ENCODE peak calls at places on chromosomes 1 and 21, in six cellular contexts. T, Y, C, M, V and R are unnamed samples.
A peak's percentile ranks its signal among the peaks of the same experiment; 100 is the strongest.

GRCh38 chr1:9438431-9439073 is 100.7 kb upstream of the SLC25A33 start:
- DNase-seq in V (peak; percentile 87), Y (no peak), T (peak; percentile 51), C (no peak), M (no peak), R (no peak)

GRCh38 chr1:199687321-199687720 is 340.2 kb upstream of the NR5A2 start:
- DNase-seq in Y (no peak), M (no peak), C (no peak), T (peak; percentile 11), V (peak; percentile 76), R (no peak)

GRCh38 chr1:117008675-117009074 is 7.1 kb downstream of the CD101 start:
- DNase-seq in Y (no peak), V (peak; percentile 10), C (no peak), M (no peak), T (no peak), R (no peak)

GRCh38 chr1:160256396-160257046 is 5.8 kb downstream of the DCAF8 start:
- DNase-seq in M (no peak), V (peak; percentile 95), Y (no peak), T (peak; percentile 55), C (no peak), R (no peak)

GRCh38 chr1:156291226-156292061 is 4.0 kb downstream of the GLMP start:
- DNase-seq in Y (no peak), T (peak; percentile 76), V (peak; percentile 95), M (peak; percentile 86), C (peak; percentile 15), R (peak; percentile 90)

GRCh38 chr1:27488523-27489138 is 1.3 kb downstream of the WASF2 start:
- DNase-seq in C (no peak), M (no peak), V (peak; percentile 67), T (peak; percentile 25), Y (no peak), R (peak; percentile 64)

GRCh38 chr21:44496900-44497550 is 41.7 kb downstream of the LRRC3 start:
- DNase-seq in C (no peak), V (peak; percentile 31), M (no peak), Y (no peak), T (no peak), R (no peak)

GRCh38 chr1:4177425-4178150 is 277.5 kb upstream of the C1orf174 start:
- DNase-seq in C (no peak), M (no peak), V (no peak), T (no peak), Y (no peak), R (no peak)

GRCh38 chr1:46539968-46540367 is 11.5 kb downstream of the KNCN start:
- DNase-seq in T (peak; percentile 76), C (no peak), M (no peak), V (peak; percentile 96), Y (no peak), R (no peak)

GRCh38 chr1:174659823-174660222 is 212.1 kb downstream of the GPR52 start:
- DNase-seq in V (peak; percentile 32), C (no peak), M (no peak), Y (peak; percentile 68), T (peak; percentile 86), R (no peak)

GRCh38 chr1:43440358-43440757 is 13.4 kb downstream of the HYI start:
- DNase-seq in C (no peak), M (no peak), Y (no peak), T (no peak), V (no peak), R (no peak)

GRCh38 chr1:214824758-214825157 is 221.8 kb downstream of the CENPF start:
- DNase-seq in T (peak; percentile 72), Y (no peak), M (no peak), V (no peak), C (no peak), R (no peak)

GRCh38 chr1:205748398-205749093 is 1.4 kb downstream of the NUCKS1 start:
- DNase-seq in C (peak; percentile 31), M (peak; percentile 28), V (peak; percentile 88), Y (no peak), T (peak; percentile 23), R (peak; percentile 61)

GRCh38 chr1:20261095-20261494 is 29.6 kb upstream of the VWA5B1 start:
- DNase-seq in M (no peak), Y (no peak), C (no peak), V (no peak), T (no peak), R (no peak)

GRCh38 chr1:68158837-68159236 is 73.5 kb downstream of the WLS start:
- DNase-seq in T (no peak), V (no peak), M (no peak), C (no peak), Y (no peak), R (no peak)

GRCh38 chr1:89672489-89673183 is 39.7 kb downstream of the LRRC8C start:
- DNase-seq in M (no peak), Y (no peak), C (no peak), T (peak; percentile 10), V (peak; percentile 36), R (no peak)

GRCh38 chr1:115337633-115338456 is at the start of gene NGF:
- DNase-seq in Y (no peak), C (no peak), T (peak; percentile 67), M (peak; percentile 83), V (peak; percentile 94), R (no peak)

GRCh38 chr1:19866758-19867157 is 15.4 kb upstream of the OTUD3 start:
- DNase-seq in Y (no peak), C (no peak), T (peak; percentile 80), V (peak; percentile 88), M (no peak), R (no peak)

GRCh38 chr1:58893257-58893869 is 109.5 kb upstream of the JUN start:
- DNase-seq in C (no peak), V (no peak), T (no peak), Y (no peak), M (no peak), R (no peak)

GRCh38 chr1:87872189-87872588 is 543.5 kb downstream of the LMO4 start:
- DNase-seq in M (no peak), Y (no peak), C (peak; percentile 96), V (no peak), T (no peak), R (no peak)

GRCh38 chr1:13725714-13726175 is 25.8 kb downstream of the PRDM2 start:
- DNase-seq in Y (peak; percentile 23), V (peak; percentile 67), T (peak; percentile 60), C (peak; percentile 62), M (peak; percentile 26), R (peak; percentile 83)

GRCh38 chr21:17371470-17371869 is 141.4 kb upstream of the CXADR start:
- DNase-seq in C (no peak), M (no peak), V (peak; percentile 85), T (peak; percentile 40), Y (no peak), R (no peak)

GRCh38 chr21:17370263-17370662 is 142.6 kb upstream of the CXADR start:
- DNase-seq in C (no peak), V (no peak), T (peak; percentile 52), Y (no peak), M (no peak), R (no peak)

GRCh38 chr21:17368748-17369363 is 144.0 kb upstream of the CXADR start:
- DNase-seq in T (no peak), C (no peak), Y (no peak), V (no peak), M (no peak), R (no peak)

GRCh38 chr21:17370750-17371325 is 142.0 kb upstream of the CXADR start:
- DNase-seq in T (no peak), C (no peak), Y (no peak), M (no peak), V (peak; percentile 6), R (no peak)

GRCh38 chr21:17372200-17372599 is 140.6 kb upstream of the CXADR start:
- DNase-seq in T (no peak), C (no peak), V (no peak), Y (no peak), M (no peak), R (no peak)
- H2AFZ ChIP-seq in T (no peak overlapping the region), C (no peak overlapping the region), V (peak overlapping the region; percentile 0), Y (no peak overlapping the region), M (no peak overlapping the region), R (no peak overlapping the region)

DNA sequence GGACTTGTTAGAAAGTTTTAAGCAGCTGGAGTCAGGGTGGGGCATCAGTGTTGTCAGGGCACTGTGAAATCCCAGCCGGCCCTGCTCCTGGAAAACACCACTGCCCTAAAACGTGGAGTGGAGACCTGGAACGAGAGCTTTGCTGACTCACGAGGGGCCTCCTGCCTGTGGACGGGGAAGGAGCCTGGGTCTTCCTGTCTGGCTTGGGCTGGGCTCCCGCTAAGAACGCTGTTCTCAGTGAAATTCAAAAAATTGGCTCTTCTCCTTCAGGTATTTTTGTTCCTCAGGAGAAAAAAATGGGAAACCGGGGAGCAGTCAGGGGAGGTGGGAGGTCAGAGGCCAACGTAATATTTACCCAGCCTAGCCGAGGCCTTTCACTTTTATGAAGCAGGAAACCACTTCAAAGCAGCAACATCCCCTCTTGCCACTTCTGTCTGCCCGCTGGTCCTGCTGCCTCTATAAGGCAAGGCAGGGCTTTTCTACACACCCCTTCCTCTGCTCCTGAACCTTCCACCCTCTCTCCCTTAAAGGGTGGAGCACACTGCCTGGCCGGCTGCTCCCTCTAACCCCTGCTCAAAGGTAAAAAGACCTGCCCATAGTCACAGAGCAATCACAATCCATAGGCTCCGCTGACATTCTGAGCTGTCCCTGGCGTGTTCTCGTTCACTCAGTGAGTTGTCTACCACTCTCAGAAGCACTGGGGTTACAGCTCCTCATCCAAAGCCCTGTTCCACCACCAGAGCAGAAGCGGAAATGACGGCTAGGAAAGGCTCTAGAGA is 8.0 kb downstream of the PLXNA2 start:
- DNase-seq in M (no peak), C (no peak), V (peak; percentile 82), T (no peak), Y (no peak), R (no peak)
- H3K9ac ChIP-seq in M (peak overlapping the region; percentile 32), C (no peak overlapping the region), V (peak overlapping the region; percentile 53), T (no peak overlapping the region), Y (no peak overlapping the region), R (no peak overlapping the region)

DNA sequence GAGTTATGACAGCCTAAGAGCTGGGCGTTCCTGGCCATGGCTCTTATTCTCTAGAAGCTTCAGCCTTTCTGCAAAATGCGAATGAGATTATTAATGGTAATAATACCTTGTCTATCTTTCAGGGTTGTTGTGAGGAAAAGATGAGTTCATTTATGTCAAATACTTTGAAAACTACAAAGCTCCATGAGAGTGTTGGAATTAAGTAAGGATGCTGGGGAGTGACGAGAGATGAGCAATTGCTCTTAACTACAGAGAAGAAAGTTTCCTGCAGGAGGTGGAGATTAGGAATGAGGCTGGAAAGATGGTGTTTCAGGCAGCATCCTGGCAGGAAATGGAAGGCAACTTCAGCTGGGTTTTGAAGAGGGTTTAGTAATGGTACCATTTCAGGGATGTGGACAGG is 124.2 kb downstream of the CACNA1E start:
- DNase-seq in T (no peak), V (no peak), M (no peak), C (no peak), Y (no peak), R (no peak)
- H3K9me2 ChIP-seq in T (no peaks in the 10 kb centered on the region), V (no peaks in the 10 kb centered on the region), M (no peaks in the 10 kb centered on the region), C (no peaks in the 10 kb centered on the region), Y (no peaks in the 10 kb centered on the region), R (no peaks in the 10 kb centered on the region)

GRCh38 chr1:153967109-153967999 is at the start of gene CREB3L4:
- DNase-seq in T (peak; percentile 98), V (peak; percentile 98), Y (peak; percentile 98), M (peak; percentile 87), C (peak; percentile 99), R (peak; percentile 99)

GRCh38 chr1:153968000-153968363 is 280 bp downstream of the CREB3L4 start:
- DNase-seq in M (peak; percentile 29), Y (no peak), T (peak; percentile 52), V (peak; percentile 47), C (no peak), R (no peak)

GRCh38 chr1:153970346-153970745 is 2.6 kb downstream of the CREB3L4 start:
- DNase-seq in Y (no peak), V (no peak), T (no peak), M (no peak), C (no peak), R (no peak)

GRCh38 chr1:153968972-153969371 is 1.3 kb downstream of the CREB3L4 start:
- DNase-seq in V (no peak), Y (no peak), T (no peak), C (no peak), M (no peak), R (no peak)

GRCh38 chr1:153968400-153968799 is 698 bp downstream of the CREB3L4 start:
- DNase-seq in T (no peak), C (no peak), V (no peak), Y (no peak), M (peak; percentile 48), R (peak; percentile 51)
- H2AFZ ChIP-seq in T (peak overlapping the region; percentile 80), C (peak overlapping the region; percentile 95), V (peak overlapping the region; percentile 94), Y (no peak overlapping the region), M (peak overlapping the region; percentile 33), R (peak overlapping the region; percentile 38)